ENCODE peak calls at places on chromosomes 6 and 20, in seven cellular contexts. J is mesendoderm, T is H9, I is IMR-90, U is H1, L is neuronal stem cell, G is trophoblast cell. A is an unnamed sample.

GRCh38 chr6:134111062-134111677 is 58.7 kb upstream of the SLC2A12 start:
- DNase-seq in J (peak), T (peak), I (peak), U (no peak), L (peak), G (peak), A (peak)

GRCh38 chr6:7489376-7489775 is 52.1 kb upstream of the DSP start:
- DNase-seq in J (no peak), T (no peak), I (no peak), U (no peak), L (no peak), G (no peak), A (no peak)

GRCh38 chr20:5996765-5997164 is 46.3 kb downstream of the MCM8 start:
- DNase-seq in J (peak), T (no peak), I (no peak), U (no peak), L (no peak), G (no peak), A (no peak)

GRCh38 chr6:18501313-18502013 is 114.3 kb downstream of the RNF144B start:
- DNase-seq in J (no peak), T (no peak), I (peak), U (no peak), L (no peak), G (peak), A (peak)

GRCh38 chr20:44057698-44058675 is 129.0 kb downstream of the JPH2 start:
- DNase-seq in J (peak), T (no peak), I (peak), U (no peak), L (no peak), G (no peak), A (peak)

GRCh38 chr6:32182617-32183016 is 1.4 kb downstream of the AGER start:
- DNase-seq in J (no peak), T (no peak), I (no peak), U (no peak), L (no peak), G (no peak), A (no peak)

GRCh38 chr6:7122684-7123083 is 14.9 kb downstream of the RREB1 start:
- DNase-seq in J (no peak), T (no peak), I (no peak), U (no peak), L (no peak), G (no peak), A (no peak)

GRCh38 chr20:58715709-58716475 is 23.3 kb downstream of the NPEPL1 start:
- DNase-seq in J (no peak), T (peak), I (no peak), U (no peak), L (no peak), G (no peak), A (no peak)

DNA sequence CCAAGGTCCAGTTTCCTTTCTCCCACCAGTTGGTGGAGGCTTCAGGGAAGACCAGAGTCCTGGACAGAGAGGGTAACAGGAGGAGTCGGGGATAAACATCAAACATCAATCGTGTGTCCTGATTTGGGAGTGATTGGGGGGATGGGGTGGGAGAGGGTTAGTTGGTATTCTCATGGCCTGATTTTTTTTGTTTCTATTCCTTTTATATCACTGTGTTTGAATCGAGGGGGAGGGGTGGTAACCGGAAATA is 365 bp upstream of the HSD17B8 start:
- DNase-seq in J (no peak), T (no peak), I (no peak), U (no peak), L (no peak), G (no peak), A (no peak)
- H3K18ac ChIP-seq in J (no peak), T (no peak), I (no peak), U (no peak), L (no peak), G (no peak), A (no peak)

GRCh38 chr6:45215759-45216158 is 112.4 kb upstream of the RUNX2 start:
- DNase-seq in J (no peak), T (no peak), I (no peak), U (no peak), L (no peak), G (no peak), A (no peak)
- H3K18ac ChIP-seq in J (no peak), T (no peak), I (no peak), U (no peak), L (no peak), G (no peak), A (no peak)

DNA sequence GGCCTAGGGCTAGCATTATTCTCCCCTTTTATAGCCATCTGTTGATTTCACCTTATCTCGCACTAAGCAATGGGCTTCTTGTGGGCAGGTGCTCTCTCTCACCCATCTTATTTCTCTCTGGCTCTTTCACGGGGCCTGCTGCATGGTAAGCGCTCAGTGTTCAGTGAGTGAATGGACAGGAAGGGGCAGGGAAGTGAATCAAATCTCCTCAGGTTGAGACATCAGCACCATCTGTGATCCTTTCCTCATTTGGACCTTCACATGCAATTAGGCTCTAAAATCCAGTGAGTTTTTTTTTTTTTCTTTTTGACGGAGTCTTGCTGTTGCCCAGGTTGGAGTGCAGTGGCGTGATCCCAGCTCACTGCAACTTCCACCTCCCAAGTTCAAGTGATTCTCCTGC is 76.5 kb upstream of the EZR start:
- DNase-seq in J (no peak), T (no peak), I (no peak), U (no peak), L (no peak), G (no peak), A (no peak)
- H3K18ac ChIP-seq in J (no peak), T (peak), I (no peak), U (peak), L (no peak), G (peak), A (no peak)

GRCh38 chr20:19115581-19115980 is 96.9 kb upstream of the SLC24A3 start:
- DNase-seq in J (no peak), T (no peak), I (no peak), U (no peak), L (no peak), G (no peak), A (no peak)
- H3K18ac ChIP-seq in J (no peak), T (no peak), I (no peak), U (no peak), L (no peak), G (no peak), A (no peak)

GRCh38 chr6:169643521-169643920 is 58.3 kb downstream of the WDR27 start:
- DNase-seq in J (no peak), T (no peak), I (no peak), U (no peak), L (no peak), G (no peak), A (no peak)
- H3K18ac ChIP-seq in J (no peak), T (no peak), I (no peak), U (no peak), L (no peak), G (no peak), A (no peak)

GRCh38 chr6:116390571-116390970 is 19.8 kb downstream of the DSE start:
- DNase-seq in J (no peak), T (no peak), I (no peak), U (no peak), L (no peak), G (no peak), A (no peak)

GRCh38 chr6:116387374-116387773 is 16.6 kb downstream of the DSE start:
- DNase-seq in J (no peak), T (no peak), I (peak), U (no peak), L (no peak), G (peak), A (peak)

GRCh38 chr6:116389357-116389756 is 18.6 kb downstream of the DSE start:
- DNase-seq in J (no peak), T (no peak), I (no peak), U (no peak), L (no peak), G (no peak), A (no peak)

GRCh38 chr6:116386581-116387299 is 16.0 kb downstream of the DSE start:
- DNase-seq in J (peak), T (no peak), I (peak), U (no peak), L (no peak), G (no peak), A (peak)

GRCh38 chr6:116388924-116389323 is 18.2 kb downstream of the DSE start:
- DNase-seq in J (no peak), T (no peak), I (no peak), U (no peak), L (no peak), G (no peak), A (no peak)
- H3K18ac ChIP-seq in J (no peak), T (no peak), I (peak), U (no peak), L (no peak), G (no peak), A (no peak)

GRCh38 chr6:168885741-168886140 is 367.9 kb downstream of the THBS2 start:
- DNase-seq in J (no peak), T (no peak), I (no peak), U (no peak), L (no peak), G (peak), A (no peak)

GRCh38 chr6:168884050-168884645 is 369.5 kb downstream of the THBS2 start:
- DNase-seq in J (no peak), T (no peak), I (no peak), U (no peak), L (no peak), G (no peak), A (no peak)

GRCh38 chr6:168884646-168885086 is 369.0 kb downstream of the THBS2 start:
- DNase-seq in J (peak), T (peak), I (peak), U (no peak), L (peak), G (peak), A (peak)

GRCh38 chr6:168886306-168886854 is 367.3 kb downstream of the THBS2 start:
- DNase-seq in J (no peak), T (no peak), I (no peak), U (no peak), L (no peak), G (no peak), A (no peak)

GRCh38 chr6:168885196-168885595 is 368.4 kb downstream of the THBS2 start:
- DNase-seq in J (no peak), T (no peak), I (no peak), U (no peak), L (no peak), G (no peak), A (no peak)
- H3K18ac ChIP-seq in J (no peak), T (no peak), I (no peak), U (no peak), L (no peak), G (peak), A (no peak)

DNA sequence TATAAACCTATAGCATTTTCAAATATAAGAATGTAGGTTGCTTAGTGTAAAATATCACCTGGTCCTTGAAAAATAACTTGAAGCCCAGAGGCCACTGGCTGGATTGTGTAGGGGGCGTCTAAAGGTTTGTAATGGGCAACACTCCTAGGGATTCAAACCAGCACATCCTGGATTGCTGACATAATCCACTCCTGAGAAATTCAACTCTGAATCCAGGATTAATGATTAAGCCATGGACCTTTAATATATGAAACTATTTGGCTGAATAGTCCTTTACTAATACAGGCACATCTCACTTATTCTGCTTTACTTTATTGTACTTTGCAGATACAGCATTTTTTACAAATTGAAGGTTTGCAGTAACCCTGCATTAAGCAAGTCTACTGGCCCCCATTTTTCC is 160.8 kb downstream of the UBE3D start:
- DNase-seq in J (no peak), T (no peak), I (no peak), U (no peak), L (no peak), G (no peak), A (no peak)
- H3K18ac ChIP-seq in J (no peak), T (no peak), I (no peak), U (no peak), L (no peak), G (no peak), A (no peak)

DNA sequence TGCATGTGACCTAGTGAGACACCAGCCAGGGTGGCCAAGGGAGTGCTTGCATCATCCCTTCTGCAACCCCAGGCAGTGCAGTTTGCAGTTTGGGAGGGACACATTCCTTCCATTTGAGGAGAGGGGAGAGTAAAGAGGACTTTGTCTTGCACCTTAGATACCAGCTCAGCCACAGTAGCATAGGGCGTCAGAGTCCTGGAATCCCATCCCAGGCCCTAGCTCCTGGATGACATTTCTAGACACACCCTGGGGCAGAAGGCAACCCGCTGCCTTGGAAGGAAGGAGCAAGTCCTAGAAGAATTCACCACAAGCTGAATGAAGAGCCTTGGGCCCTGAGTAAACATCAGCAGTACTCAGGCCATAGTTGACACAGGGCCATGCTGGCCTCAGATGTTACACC is 680.4 kb upstream of the IMPG1 start:
- DNase-seq in J (peak), T (no peak), I (no peak), U (no peak), L (no peak), G (peak), A (no peak)
- H3K18ac ChIP-seq in J (no peak), T (no peak), I (no peak), U (no peak), L (no peak), G (no peak), A (no peak)

GRCh38 chr6:42761287-42762067 is 15.6 kb upstream of the TBCC start:
- DNase-seq in J (no peak), T (no peak), I (no peak), U (no peak), L (no peak), G (no peak), A (no peak)
- H3K18ac ChIP-seq in J (no peak), T (no peak), I (no peak), U (peak), L (no peak), G (no peak), A (no peak)

A was measured in mesenchymal stem cell.